ENCODE peak calls at places on chromosomes 12 and 14, in eight cellular contexts. F is Karpas-422; Z is HFFc6; E is stimulated activated naive CD4-positive, alpha-beta T cell; W is hypothalamus; O is lower leg skin; C is Calu3; I is kidney tubule cell. N is an unnamed sample.

GRCh38 chr12:89087876-89088275 is 264.4 kb downstream of the DUSP6 start:
- DNase-seq in F (no peak), Z (no peak), E (no peak), W (no peak), O (no peak), C (no peak), I (no peak), N (peak; percentile 37)

GRCh38 chr14:64200170-64200569 is 94.0 kb downstream of the ESR2 start:
- DNase-seq in F (no peak), Z (no peak), E (no peak), W (no peak), O (no peak), C (no peak), I (no peak), N (no peak)

GRCh38 chr12:106239951-106240335 is 7.9 kb downstream of the CKAP4 start:
- DNase-seq in F (no peak), Z (no peak), E (no peak), W (no peak), O (no peak), C (no peak), I (no peak), N (no peak)

GRCh38 chr12:49936895-49937294 is 13.6 kb upstream of the AQP2 start:
- DNase-seq in F (no peak), Z (no peak), E (no peak), W (no peak), O (no peak), C (no peak), I (no peak), N (no peak)

GRCh38 chr14:32985881-32986280 is 47.2 kb downstream of the NPAS3 start:
- DNase-seq in F (no peak), Z (no peak), E (no peak), W (no peak), O (no peak), C (no peak), I (no peak), N (no peak)

GRCh38 chr14:76834296-76834695 is 8.1 kb downstream of the LRRC74A start:
- DNase-seq in F (no peak), Z (no peak), E (no peak), W (no peak), O (no peak), C (peak; percentile 30), I (peak; percentile 53), N (no peak)

GRCh38 chr12:3418609-3419469 is 72.2 kb upstream of the PRMT8 start:
- DNase-seq in F (no peak), Z (no peak), E (no peak), W (no peak), O (no peak), C (no peak), I (no peak), N (no peak)

GRCh38 chr12:31117203-31118011 is 43.7 kb downstream of the DDX11 start:
- DNase-seq in F (peak; percentile 65), Z (no peak), E (peak; percentile 40), W (no peak), O (no peak), C (peak; percentile 83), I (peak; percentile 16), N (no peak)

GRCh38 chr12:115599251-115599811 is 678.2 kb downstream of the MED13L start:
- DNase-seq in F (no peak), Z (no peak), E (no peak), W (no peak), O (no peak), C (no peak), I (peak; percentile 25), N (no peak)

GRCh38 chr14:102777711-102778615 is 714 bp downstream of the TRAF3 start:
- DNase-seq in F (peak; percentile 81), Z (peak; percentile 17), E (peak; percentile 21), W (no peak), O (no peak), C (peak; percentile 26), I (peak; percentile 29), N (no peak)

GRCh38 chr14:38199768-38200167 is 7.9 kb upstream of the SSTR1 start:
- DNase-seq in F (no peak), Z (peak; percentile 80), E (no peak), W (no peak), O (no peak), C (no peak), I (no peak), N (no peak)

GRCh38 chr14:80930836-80931389 is 10.6 kb downstream of the CEP128 start:
- DNase-seq in F (peak; percentile 78), Z (peak; percentile 82), E (no peak), W (no peak), O (no peak), C (no peak), I (peak; percentile 97), N (peak; percentile 52)

GRCh38 chr14:69855180-69855817 is 23.9 kb upstream of the SMOC1 start:
- DNase-seq in F (no peak), Z (no peak), E (no peak), W (no peak), O (no peak), C (no peak), I (no peak), N (no peak)

GRCh38 chr12:33830070-33830469 is 192.2 kb upstream of the ALG10 start:
- DNase-seq in F (no peak), Z (no peak), E (no peak), W (no peak), O (no peak), C (no peak), I (no peak), N (no peak)

GRCh38 chr14:61479746-61480502 is 158.5 kb downstream of the PRKCH start:
- DNase-seq in F (no peak), Z (no peak), E (no peak), W (no peak), O (no peak), C (no peak), I (peak; percentile 66), N (no peak)

GRCh38 chr12:125329239-125330238 is 264.3 kb downstream of the AACS start:
- DNase-seq in F (no peak), Z (no peak), E (no peak), W (no peak), O (no peak), C (no peak), I (no peak), N (no peak)

GRCh38 chr12:116708826-116709756 is 28.8 kb downstream of the SPRING1 start:
- DNase-seq in F (peak; percentile 82), Z (peak; percentile 51), E (peak; percentile 21), W (peak; percentile 71), O (peak; percentile 38), C (peak; percentile 67), I (peak; percentile 62), N (peak; percentile 45)

GRCh38 chr12:5874514-5874913 is 70.5 kb downstream of the ANO2 start:
- DNase-seq in F (no peak), Z (no peak), E (no peak), W (no peak), O (no peak), C (no peak), I (no peak), N (no peak)

GRCh38 chr14:77965919-77966435 is 166.1 kb downstream of the ADCK1 start:
- DNase-seq in F (no peak), Z (no peak), E (no peak), W (no peak), O (no peak), C (peak; percentile 34), I (peak; percentile 94), N (no peak)

GRCh38 chr14:37985826-37986470 is 221.8 kb upstream of the SSTR1 start:
- DNase-seq in F (peak; percentile 95), Z (peak; percentile 32), E (peak; percentile 35), W (no peak), O (no peak), C (peak; percentile 51), I (peak; percentile 52), N (peak; percentile 50)

GRCh38 chr12:50533971-50534370 is 29.2 kb downstream of the DIP2B start:
- DNase-seq in F (no peak), Z (peak; percentile 42), E (no peak), W (no peak), O (no peak), C (no peak), I (no peak), N (no peak)

GRCh38 chr12:82182601-82183000 is 175.6 kb downstream of the CCDC59 start:
- DNase-seq in F (no peak), Z (no peak), E (no peak), W (no peak), O (no peak), C (peak; percentile 61), I (peak; percentile 39), N (no peak)

GRCh38 chr12:26539131-26539530 is 293.9 kb downstream of the ITPR2 start:
- DNase-seq in F (no peak), Z (no peak), E (no peak), W (no peak), O (no peak), C (no peak), I (no peak), N (no peak)

GRCh38 chr12:52608826-52609630 is 7.8 kb upstream of the KRT72 start:
- DNase-seq in F (no peak), Z (no peak), E (no peak), W (no peak), O (no peak), C (no peak), I (no peak), N (no peak)

N was measured in dermis microvascular lymphatic vessel endothelial cell.